ENCODE peak calls at places on chromosomes 5 and 9, in eight cellular contexts. A is CD8-positive, alpha-beta T cell; G is esophagus squamous epithelium; E is adrenal gland; B is pancreas; S is Peyer's patch; K is cardiac muscle cell; I is tibial nerve. Z is an unnamed sample.

GRCh38 chr5:145856285-145856818 is 16.5 kb downstream of the GRXCR2 start:
- DNase-seq in S (no peak), K (peak; percentile 78), A (no peak), E (peak; percentile 82), B (peak; percentile 18), I (peak; percentile 24), G (no peak), Z (no peak)

GRCh38 chr9:135345775-135346433 is 133.7 kb upstream of the PPP1R26 start:
- DNase-seq in G (no peak), K (no peak), I (no peak), E (no peak), S (no peak), B (no peak), A (no peak), Z (no peak)

GRCh38 chr5:153523831-153524230 is 33.4 kb downstream of the GRIA1 start:
- DNase-seq in B (no peak), G (no peak), A (no peak), S (no peak), K (peak; percentile 74), E (peak; percentile 83), I (peak; percentile 39), Z (no peak)

GRCh38 chr5:172866802-172867748 is 33.0 kb downstream of the ERGIC1 start:
- DNase-seq in I (no peak), B (no peak), G (no peak), K (no peak), A (no peak), S (no peak), E (peak; percentile 95), Z (no peak)

GRCh38 chr5:37951946-37952721 is 112.3 kb upstream of the GDNF start:
- DNase-seq in G (no peak), S (no peak), I (no peak), A (no peak), K (no peak), E (no peak), B (no peak), Z (no peak)

GRCh38 chr5:76326559-76327351 is 76.3 kb upstream of the IQGAP2 start:
- DNase-seq in I (no peak), A (no peak), S (no peak), K (no peak), B (no peak), E (no peak), G (no peak), Z (no peak)

GRCh38 chr5:135980650-135981049 is 25.9 kb upstream of the LECT2 start:
- DNase-seq in G (no peak), E (no peak), A (no peak), S (no peak), B (no peak), I (no peak), K (no peak), Z (no peak)

GRCh38 chr9:133888779-133889491 is 103.2 kb downstream of the VAV2 start:
- DNase-seq in E (no peak), B (no peak), A (no peak), G (no peak), K (no peak), I (no peak), S (no peak), Z (no peak)

GRCh38 chr5:98157368-98157767 is 616.1 kb upstream of the RGMB start:
- DNase-seq in E (no peak), S (no peak), A (no peak), K (no peak), B (no peak), G (no peak), I (no peak), Z (no peak)

GRCh38 chr9:3508531-3509374 is 17.0 kb downstream of the RFX3 start:
- DNase-seq in K (no peak), B (no peak), G (no peak), I (no peak), A (no peak), E (no peak), S (no peak), Z (no peak)

GRCh38 chr9:128902351-128903078 is 18.3 kb upstream of the PHYHD1 start:
- DNase-seq in I (no peak), K (no peak), G (peak; percentile 42), E (no peak), A (peak; percentile 93), S (peak; percentile 95), B (no peak), Z (peak; percentile 83)

GRCh38 chr5:32311404-32312193 is 1.1 kb downstream of the MTMR12 start:
- DNase-seq in S (peak; percentile 43), A (no peak), I (no peak), G (no peak), B (peak; percentile 30), K (no peak), E (peak; percentile 56), Z (no peak)

GRCh38 chr9:90851444-90851843 is 49.8 kb downstream of the SYK start:
- DNase-seq in K (no peak), B (no peak), A (no peak), E (no peak), G (no peak), I (no peak), S (no peak), Z (no peak)

GRCh38 chr5:82031220-82032119 is 59.6 kb downstream of the ATG10 start:
- DNase-seq in G (no peak), I (no peak), S (no peak), K (no peak), B (no peak), A (no peak), E (no peak), Z (no peak)
- H3K27ac ChIP-seq in G (peak overlapping the region; percentile 20), I (no peak overlapping the region), S (no peak overlapping the region), K (peak overlapping the region; percentile 31), B (no peak overlapping the region), A (no peak overlapping the region), E (no peak overlapping the region), Z (no peak overlapping the region)

DNA sequence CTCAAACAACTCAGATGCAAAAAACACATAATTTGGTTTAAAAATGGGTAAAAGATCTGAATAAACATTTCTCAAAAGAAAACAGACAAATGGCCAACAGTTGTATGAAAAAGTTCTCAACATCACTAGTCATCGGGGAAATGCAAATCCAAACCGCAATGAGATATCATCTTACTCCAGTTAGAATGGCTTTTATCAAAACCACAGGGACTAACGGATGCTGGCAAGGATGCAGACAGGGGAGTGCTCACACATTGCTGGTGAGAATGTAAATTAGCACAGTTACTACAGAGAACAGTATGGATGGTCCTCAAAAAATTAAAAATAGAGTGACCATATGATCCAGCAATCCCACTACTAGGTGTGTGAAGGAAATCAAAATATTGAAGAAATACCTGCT is 589.1 kb upstream of the ADAMTS16 start:
- DNase-seq in E (no peak), S (no peak), A (no peak), G (no peak), B (no peak), I (no peak), K (no peak), Z (no peak)
- H3K36me3 ChIP-seq in E (no peaks in the 10 kb centered on the region), S (no peaks in the 10 kb centered on the region), A (no peaks in the 10 kb centered on the region), G (no peaks in the 10 kb centered on the region), B (no peaks in the 10 kb centered on the region), I (no peaks in the 10 kb centered on the region), K (no peaks in the 10 kb centered on the region), Z (no peaks in the 10 kb centered on the region)

DNA sequence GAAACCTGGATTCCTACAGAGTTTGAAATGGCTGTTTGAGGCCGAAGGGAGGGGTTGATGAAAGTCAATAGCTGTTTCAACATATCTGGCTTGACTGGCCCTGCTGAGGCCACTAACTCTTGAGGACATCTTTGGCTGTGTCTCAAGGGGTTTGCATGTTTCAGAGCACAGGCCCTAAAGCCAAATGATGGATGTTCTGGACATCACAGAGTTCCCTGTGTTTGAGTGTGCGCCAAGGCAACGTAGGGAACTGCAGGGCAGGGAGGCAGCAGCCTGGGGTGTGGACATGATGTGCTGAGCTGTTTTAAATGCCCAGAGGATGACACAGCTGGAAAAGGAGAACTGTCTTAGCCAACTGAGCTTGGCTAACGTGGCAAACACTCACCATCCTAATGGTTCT is 89.6 kb downstream of the RAPGEF1 start:
- DNase-seq in A (no peak), I (no peak), E (peak; percentile 83), K (no peak), S (no peak), G (no peak), B (no peak), Z (no peak)
- TF ChIP-seq CTCF in A (no peak), I (no peak), E (no peak), K (no peak), S (no peak), G (no peak), B (no peak), Z (no peak)

DNA sequence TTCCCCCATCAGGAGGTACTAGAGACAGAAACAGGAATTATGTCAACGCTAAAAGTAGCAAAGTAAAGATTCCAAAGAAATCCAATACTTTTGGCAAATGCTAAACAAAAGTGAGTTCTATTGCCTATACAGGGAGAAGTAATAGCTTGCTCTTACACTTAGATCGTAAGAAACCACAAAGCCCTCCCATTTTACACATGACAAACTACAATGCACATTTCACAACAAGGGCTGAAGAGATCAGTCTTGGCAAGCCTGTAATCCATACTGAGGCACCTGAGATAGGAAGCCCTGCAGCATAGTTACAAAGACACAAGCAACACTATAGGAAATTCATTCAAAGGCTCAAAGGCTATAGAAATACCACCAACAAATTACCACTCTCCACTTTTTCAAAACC is 7.7 kb downstream of the HNRNPK start:
- DNase-seq in K (no peak), B (no peak), S (no peak), E (no peak), I (no peak), G (no peak), A (no peak), Z (no peak)
- H3K27ac ChIP-seq in K (peak overlapping the region; percentile 40), B (no peak overlapping the region), S (no peak overlapping the region), E (no peak overlapping the region), I (no peak overlapping the region), G (no peak overlapping the region), A (no peak overlapping the region), Z (no peak overlapping the region)

GRCh38 chr5:1805736-1806135 is 4.5 kb downstream of the NDUFS6 start:
- DNase-seq in K (no peak), E (no peak), S (no peak), G (no peak), B (no peak), I (no peak), A (no peak), Z (no peak)

GRCh38 chr5:1804001-1804690 is 2.9 kb downstream of the NDUFS6 start:
- DNase-seq in S (no peak), G (no peak), A (no peak), B (no peak), I (no peak), E (no peak), K (peak; percentile 22), Z (no peak)

GRCh38 chr5:1806199-1806598 is 5.0 kb downstream of the NDUFS6 start:
- DNase-seq in A (no peak), E (no peak), K (no peak), B (no peak), S (no peak), I (no peak), G (no peak), Z (no peak)

GRCh38 chr5:1806974-1807373 is 5.8 kb downstream of the NDUFS6 start:
- DNase-seq in S (no peak), I (no peak), K (no peak), G (no peak), E (no peak), A (no peak), B (no peak), Z (no peak)

DNA sequence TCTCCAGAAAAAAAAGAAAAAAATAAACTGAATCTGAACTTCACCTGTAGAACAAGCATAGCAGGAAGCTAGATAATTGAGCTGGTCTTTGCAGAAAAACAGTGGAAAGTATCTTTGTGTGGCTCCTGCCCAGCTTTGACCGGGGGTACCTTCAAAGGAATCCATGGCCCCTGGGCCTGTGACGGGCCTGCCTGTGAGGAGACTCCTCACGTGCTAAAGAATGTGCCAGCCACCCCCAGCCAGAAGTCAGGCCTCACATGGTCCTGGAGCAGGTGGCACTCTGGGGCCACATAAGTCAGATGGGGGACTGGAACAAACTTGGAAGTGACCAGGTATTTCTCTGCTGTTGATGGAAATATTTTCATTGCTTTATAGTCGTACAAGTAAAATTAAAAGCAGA is 4.1 kb downstream of the NDUFS6 start:
- DNase-seq in I (no peak), K (no peak), A (no peak), E (no peak), B (no peak), S (no peak), G (no peak), Z (no peak)
- H3K36me3 ChIP-seq in I (peaks cover 78% of the 10 kb centered on the region), K (peaks cover 48% of the 10 kb centered on the region), A (peaks cover 50% of the 10 kb centered on the region), E (peaks cover 64% of the 10 kb centered on the region), B (peaks cover 19% of the 10 kb centered on the region), S (peaks cover 77% of the 10 kb centered on the region), G (peaks cover 33% of the 10 kb centered on the region), Z (peaks cover 6% of the 10 kb centered on the region)

Z was measured in colonic mucosa.